ENCODE peak calls at places on chromosomes 16 and 17, in six cellular contexts. I is NCI-H1417 treated with DMSO at 0.1 percent for 48 hours, K is AG09309, W is NCI-H187, Y is endothelial cell, U is NCI-H748 treated with DMSO at 0.1 percent for 48 hours. T is an unnamed sample.

GRCh38 chr17:491086-492014 is 138.7 kb upstream of the RPH3AL start:
- DNase-seq in K (no peak), Y (peak; percentile 52), I (no peak), W (no peak), U (no peak), T (peak; percentile 81)

GRCh38 chr17:28737770-28738679 is 5.8 kb upstream of the TRAF4 start:
- DNase-seq in W (no peak), K (no peak), I (no peak), Y (no peak), U (no peak), T (peak; percentile 60)

GRCh38 chr17:46167826-46168569 is 25.2 kb downstream of the KANSL1 start:
- DNase-seq in W (no peak), Y (no peak), K (peak; percentile 92), I (no peak), U (no peak), T (no peak)

GRCh38 chr17:19508327-19508867 is 25.3 kb upstream of the SLC47A1 start:
- DNase-seq in Y (no peak), K (no peak), U (peak; percentile 64), I (no peak), W (no peak), T (peak; percentile 69)

GRCh38 chr16:85204242-85205010 is 92.2 kb upstream of the CIBAR2 start:
- DNase-seq in K (peak; percentile 54), U (no peak), W (no peak), I (no peak), Y (no peak), T (no peak)

GRCh38 chr16:70430667-70431536 is 8.0 kb downstream of the ST3GAL2 start:
- DNase-seq in Y (peak; percentile 31), W (no peak), I (no peak), U (no peak), K (no peak), T (peak; percentile 70)

GRCh38 chr17:2084129-2084765 is 29.3 kb downstream of the HIC1 start:
- DNase-seq in K (no peak), I (no peak), Y (no peak), U (no peak), W (no peak), T (peak; percentile 92)

GRCh38 chr17:32276217-32276616 is 10.6 kb downstream of the RHBDL3 start:
- DNase-seq in U (no peak), K (no peak), Y (no peak), I (no peak), W (no peak), T (peak; percentile 78)

GRCh38 chr17:1649116-1649843 is 386 bp downstream of the RILP start:
- DNase-seq in U (peak; percentile 23), K (peak; percentile 43), Y (peak; percentile 74), W (no peak), I (no peak), T (peak; percentile 96)

GRCh38 chr17:31388770-31389672 is 2.5 kb upstream of the RAB11FIP4 start:
- DNase-seq in I (no peak), U (peak; percentile 6), W (peak; percentile 1), K (no peak), Y (peak; percentile 69), T (peak; percentile 76)

GRCh38 chr16:1918312-1918889 is at the start of gene HS3ST6:
- DNase-seq in I (no peak), U (no peak), Y (no peak), K (no peak), W (no peak), T (no peak)

GRCh38 chr16:22638393-22639206 is 127.9 kb downstream of the NPIPB5 start:
- DNase-seq in U (no peak), I (no peak), K (peak; percentile 57), Y (no peak), W (no peak), T (peak; percentile 32)

GRCh38 chr17:66893382-66893781 is 58.5 kb downstream of the CACNG5 start:
- DNase-seq in Y (no peak), K (no peak), I (no peak), W (no peak), U (no peak), T (no peak)